ENCODE peak calls at places on chromosome 16, in four cellular contexts. T is endothelial cell of umbilical vein, D is prostate gland, J is GM23338. M is an unnamed sample.

GRCh38 chr16:49876716-49877129 is 20.8 kb upstream of the ZNF423 start:
- DNase-seq in J (peak), D (no peak), T (peak), M (peak)

GRCh38 chr16:70432800-70433455 is 6.0 kb downstream of the ST3GAL2 start:
- DNase-seq in J (no peak), D (no peak), T (no peak), M (peak)

GRCh38 chr16:49596699-49597291 is 223.2 kb downstream of the C16orf78 start:
- DNase-seq in T (no peak), D (no peak), J (no peak), M (no peak)

GRCh38 chr16:48386559-48387312 is 1.5 kb upstream of the SIAH1 start:
- DNase-seq in T (no peak), D (no peak), J (no peak), M (no peak)

GRCh38 chr16:74315059-74315458 is 18.4 kb downstream of the PSMD7 start:
- DNase-seq in T (no peak), J (no peak), D (no peak), M (no peak)

GRCh38 chr16:71628810-71629209 is 2.8 kb downstream of the MARVELD3 start:
- DNase-seq in D (no peak), J (no peak), T (peak), M (no peak)

GRCh38 chr16:677306-678190 is 2.1 kb downstream of the RHBDL1 start:
- DNase-seq in D (no peak), J (peak), T (no peak), M (no peak)

GRCh38 chr16:11016993-11017392 is 72.6 kb downstream of the CLEC16A start:
- DNase-seq in T (peak), J (no peak), D (peak), M (peak)

GRCh38 chr16:81995651-81996050 is 15.6 kb downstream of the SDR42E1 start:
- DNase-seq in J (no peak), D (no peak), T (peak), M (no peak)

GRCh38 chr16:75131081-75131480 is 14.5 kb upstream of the LDHD start:
- DNase-seq in J (no peak), T (no peak), D (no peak), M (no peak)

GRCh38 chr16:71917900-71918299 is 22.6 kb downstream of the IST1 start:
- DNase-seq in T (no peak), J (no peak), D (no peak), M (no peak)

GRCh38 chr16:16861546-16861945 is 482.6 kb downstream of the NPIPA7 start:
- DNase-seq in D (peak), J (peak), T (no peak), M (peak)

GRCh38 chr16:7791191-7791590 is 458.5 kb downstream of the RBFOX1 start:
- DNase-seq in J (no peak), D (no peak), T (no peak), M (no peak)

GRCh38 chr16:15950167-15950854 is 895 bp downstream of the ABCC1 start:
- DNase-seq in D (peak), T (peak), J (peak), M (no peak)

GRCh38 chr16:1771072-1771863 is at the start of gene NME3:
- DNase-seq in J (peak), T (peak), D (peak), M (peak)

GRCh38 chr16:72201387-72201786 is 29.4 kb upstream of the PMFBP1 start:
- DNase-seq in T (no peak), D (peak), J (no peak), M (no peak)

GRCh38 chr16:83136419-83136818 is 509.6 kb downstream of the CDH13 start:
- DNase-seq in T (no peak), J (no peak), D (no peak), M (no peak)

GRCh38 chr16:70410736-70411135 is 28.2 kb downstream of the ST3GAL2 start:
- DNase-seq in D (no peak), T (no peak), J (no peak), M (no peak)

GRCh38 chr16:49352923-49353322 is 20.7 kb upstream of the C16orf78 start:
- DNase-seq in T (no peak), J (peak), D (no peak), M (no peak)

GRCh38 chr16:1188781-1189189 is 35.9 kb downstream of the CACNA1H start:
- DNase-seq in J (peak), D (peak), T (peak), M (peak)

GRCh38 chr16:19169081-19169639 is 1.1 kb downstream of the SYT17 start:
- DNase-seq in D (no peak), J (peak), T (no peak), M (peak)

GRCh38 chr16:29784901-29785500 is 5.5 kb upstream of the KIF22 start:
- DNase-seq in T (peak), D (peak), J (peak), M (peak)

GRCh38 chr16:60241671-60242070 is 1507.6 kb upstream of the GOT2 start:
- DNase-seq in D (no peak), T (no peak), J (no peak), M (no peak)

DNA sequence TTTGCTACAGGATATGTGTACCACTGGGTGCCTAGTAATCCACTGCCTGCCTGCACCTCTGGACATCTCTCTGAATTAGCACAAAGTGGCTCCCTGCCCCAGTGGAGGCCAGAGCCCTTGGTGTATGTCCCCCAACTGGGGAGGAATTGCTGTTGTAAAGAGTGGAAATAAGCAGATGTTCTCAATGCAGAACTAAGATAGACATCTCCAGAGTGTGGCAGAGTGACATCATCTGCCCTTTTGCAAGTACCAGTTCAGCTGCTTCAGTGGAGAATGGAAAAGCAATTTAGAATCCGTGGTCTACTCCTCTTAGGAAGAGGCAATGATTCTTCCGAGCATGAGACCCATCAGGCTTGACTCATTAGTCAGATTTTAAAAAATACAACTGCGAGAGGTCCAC is 1511.9 kb upstream of the GOT2 start:
- DNase-seq in D (no peak), J (no peak), T (no peak), M (no peak)
- TF ChIP-seq POLR2AphosphoS5 in D (no peak), J (no peak), T (no peak), M (no peak)

GRCh38 chr16:14285542-14286380 is 214.6 kb downstream of the MRTFB start:
- DNase-seq in J (peak), D (peak), T (peak), M (peak)
- TF ChIP-seq POLR2AphosphoS5 in J (peak), D (peak), T (peak), M (peak)

GRCh38 chr16:84507011-84507982 is 2.8 kb upstream of the MEAK7 start:
- DNase-seq in D (no peak), T (no peak), J (no peak), M (no peak)
- TF ChIP-seq POLR2AphosphoS5 in D (no peak), T (no peak), J (no peak), M (no peak)

DNA sequence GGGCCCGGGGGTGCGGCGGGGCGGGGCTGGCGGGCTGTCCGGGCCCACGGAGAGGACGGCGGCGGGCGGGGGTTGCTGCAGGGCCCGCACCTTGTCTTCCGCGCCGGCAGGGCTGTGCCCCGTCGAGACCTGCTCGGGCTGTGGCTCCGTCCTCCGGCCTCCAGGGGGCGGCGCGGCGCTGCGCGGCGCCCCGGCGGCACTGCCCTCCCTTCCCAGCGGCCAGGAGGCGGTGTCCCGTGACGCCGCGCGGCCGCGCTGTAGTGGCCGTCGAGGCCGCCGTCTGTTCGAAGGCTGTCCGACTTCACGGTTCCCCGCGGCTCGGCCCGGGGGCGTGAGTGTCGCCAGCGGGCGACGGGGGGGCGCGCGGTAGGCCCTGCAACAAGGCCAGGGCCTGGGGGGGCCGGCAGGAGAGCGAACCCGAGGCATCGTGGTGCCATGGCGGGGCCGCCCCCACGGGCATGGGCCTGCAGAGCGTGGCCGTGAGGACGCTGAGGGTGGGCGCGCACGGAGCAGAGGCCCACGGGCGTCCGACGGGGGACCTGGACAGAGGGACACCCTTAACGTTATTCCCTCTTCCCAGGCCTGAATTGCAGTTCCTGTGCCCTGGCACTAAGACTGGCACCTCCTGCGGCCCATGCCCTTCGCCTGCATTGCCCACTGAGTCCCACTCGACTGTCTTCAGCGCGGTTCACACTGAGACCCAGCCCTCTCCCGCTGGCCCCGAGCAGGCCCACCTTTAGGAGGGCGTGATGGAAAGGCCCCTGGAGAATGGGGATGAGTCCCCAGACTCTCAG is at the start of gene PLEKHG4:
- DNase-seq in D (peak), T (peak), J (peak), M (peak)
- TF ChIP-seq POLR2AphosphoS5 in D (no peak), T (peak), J (peak), M (no peak)

M was measured in upper lobe of left lung.